ENCODE peak calls at places on chromosomes 2 and 18, in five cellular contexts. N, L, M, P and H are unnamed samples.

GRCh38 chr18:23433360-23433759 is 19.7 kb upstream of the RIOK3 start:
- DNase-seq in L (no peak), N (peak; percentile 48), M (no peak), P (peak; percentile 36), H (no peak)

GRCh38 chr2:134127496-134127895 is 126.4 kb upstream of the MGAT5 start:
- DNase-seq in L (no peak), P (no peak), N (no peak), M (no peak), H (no peak)

GRCh38 chr2:237336131-237336530 is 77.8 kb downstream of the COL6A3 start:
- DNase-seq in N (no peak), M (no peak), L (no peak), P (no peak), H (no peak)

GRCh38 chr2:26898480-26899058 is 50.6 kb downstream of the DPYSL5 start:
- DNase-seq in P (no peak), N (no peak), L (no peak), M (no peak), H (no peak)

GRCh38 chr18:28115149-28115550 is 61.8 kb downstream of the CDH2 start:
- DNase-seq in P (no peak), L (no peak), M (no peak), N (no peak), H (no peak)

GRCh38 chr18:5851998-5852397 is 43.3 kb downstream of the TMEM200C start:
- DNase-seq in M (no peak), L (no peak), N (no peak), P (no peak), H (no peak)

GRCh38 chr2:165864353-165864752 is 70.3 kb upstream of the GALNT3 start:
- DNase-seq in N (no peak), M (no peak), L (no peak), P (no peak), H (no peak)

GRCh38 chr2:196808281-196808680 is 874 bp downstream of the C2orf66 start:
- DNase-seq in L (no peak), M (no peak), P (no peak), N (no peak), H (no peak)

GRCh38 chr2:172091626-172092566 is 6.6 kb downstream of the DLX1 start:
- DNase-seq in M (no peak), P (no peak), N (no peak), L (no peak), H (no peak)

GRCh38 chr2:218746470-218746795 is 35.5 kb upstream of the CYP27A1 start:
- DNase-seq in N (no peak), M (no peak), L (no peak), P (no peak), H (no peak)

GRCh38 chr2:76678358-76679024 is 843.7 kb downstream of the LRRTM4 start:
- DNase-seq in N (no peak), M (no peak), L (no peak), P (no peak), H (no peak)

GRCh38 chr2:45950606-45951005 is 299.1 kb downstream of the PRKCE start:
- DNase-seq in P (no peak), L (no peak), M (no peak), N (no peak), H (no peak)

GRCh38 chr2:172736419-172737174 is 952 bp downstream of the RAPGEF4 start:
- DNase-seq in P (no peak), L (no peak), N (no peak), M (no peak), H (no peak)

GRCh38 chr18:25862881-25863600 is 227.4 kb downstream of the SS18 start:
- DNase-seq in N (no peak), M (no peak), L (no peak), P (no peak), H (no peak)

GRCh38 chr2:129769402-129769991 is 210.0 kb upstream of the RAB6C start:
- DNase-seq in N (no peak), L (no peak), P (no peak), M (no peak), H (no peak)

GRCh38 chr18:60471652-60472051 is 99.1 kb upstream of the MC4R start:
- DNase-seq in L (no peak), N (no peak), M (no peak), P (no peak), H (no peak)

GRCh38 chr2:84946204-84947009 is 24.6 kb upstream of the KCMF1 start:
- DNase-seq in L (no peak), N (no peak), P (peak; percentile 57), M (no peak), H (no peak)

GRCh38 chr18:7789853-7790552 is 222.9 kb downstream of the PTPRM start:
- DNase-seq in L (no peak), M (no peak), N (no peak), P (peak; percentile 33), H (no peak)

GRCh38 chr2:28009732-28010131 is 119.2 kb downstream of the BABAM2 start:
- DNase-seq in L (no peak), P (no peak), M (peak; percentile 30), N (peak; percentile 27), H (no peak)

GRCh38 chr2:44774826-44775492 is 166.5 kb upstream of the SIX3 start:
- DNase-seq in L (no peak), P (no peak), M (no peak), N (no peak), H (no peak)

GRCh38 chr2:230872151-230872967 is 7.6 kb downstream of the ITM2C start:
- DNase-seq in L (no peak), P (peak; percentile 17), N (no peak), M (no peak), H (no peak)

GRCh38 chr18:63844254-63844653 is 43.3 kb upstream of the SERPINB2 start:
- DNase-seq in N (no peak), P (no peak), L (no peak), M (no peak), H (no peak)

GRCh38 chr2:215002500-215002899 is 135.9 kb downstream of the ABCA12 start:
- DNase-seq in N (no peak), P (no peak), L (no peak), M (no peak), H (no peak)

GRCh38 chr2:88636026-88636425 is 8.8 kb upstream of the EIF2AK3 start:
- DNase-seq in L (no peak), P (no peak), N (no peak), M (no peak), H (no peak)

GRCh38 chr2:19140463-19141208 is 217.8 kb downstream of the OSR1 start:
- DNase-seq in M (no peak), N (no peak), P (no peak), L (no peak), H (no peak)

GRCh38 chr18:31325051-31325450 is 7.1 kb downstream of the DSG1 start:
- DNase-seq in N (peak; percentile 18), M (no peak), P (no peak), L (no peak), H (no peak)

DNA sequence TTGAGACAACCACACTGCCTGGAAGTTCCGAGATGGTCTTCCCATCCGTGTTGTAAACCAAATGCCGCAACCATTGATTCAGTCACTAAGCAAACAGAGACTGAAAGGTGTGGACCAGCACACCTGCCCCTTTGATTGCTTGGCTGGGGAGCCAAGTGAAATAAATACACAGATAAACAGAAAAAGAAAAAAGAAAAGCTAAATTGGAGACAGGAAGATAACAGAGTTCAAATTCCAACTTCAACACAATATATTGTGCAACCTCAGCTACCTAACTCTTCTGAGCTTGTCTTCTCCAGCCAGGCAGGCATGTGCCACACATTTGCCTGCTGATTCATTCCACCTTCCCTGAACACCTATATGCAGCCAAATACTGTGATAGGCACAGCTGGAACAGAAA is 110.9 kb downstream of the PID1 start:
- DNase-seq in P (peak; percentile 38), M (no peak), L (no peak), N (no peak), H (peak; percentile 68)
- H3K27ac ChIP-seq in P (peak overlapping the region; percentile 42), M (no peak overlapping the region), L (no peak overlapping the region), N (no peak overlapping the region), H (peak overlapping the region; percentile 50)

DNA sequence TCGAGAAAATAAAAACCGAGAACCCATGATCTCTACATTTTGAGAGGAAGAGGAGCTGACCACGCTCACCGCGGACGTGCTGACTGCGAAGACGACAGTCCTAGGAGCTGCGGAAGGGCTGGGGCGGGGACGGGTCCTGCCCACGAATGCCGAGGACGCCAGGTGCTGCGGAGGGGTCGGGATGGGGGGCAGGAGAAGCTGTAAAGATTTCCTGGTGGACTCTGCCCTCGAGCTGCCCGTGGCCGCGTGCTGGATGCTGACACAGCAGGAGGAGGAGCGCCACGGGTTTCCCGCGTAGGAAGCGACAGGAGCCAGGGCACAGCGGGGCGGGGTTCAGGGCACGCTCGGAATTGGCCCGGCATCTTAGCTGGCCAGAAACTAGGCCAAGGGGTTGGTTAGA is 22.2 kb downstream of the ZSCAN30 start:
- DNase-seq in L (peak; percentile 32), P (no peak), M (peak; percentile 33), N (peak; percentile 23), H (peak; percentile 35)
- H3K27ac ChIP-seq in L (no peak overlapping the region), P (peak overlapping the region; percentile 81), M (peak overlapping the region; percentile 90), N (peak overlapping the region; percentile 88), H (peak overlapping the region; percentile 72)

GRCh38 chr18:54148151-54148550 is 76.3 kb downstream of the MBD2 start:
- DNase-seq in P (no peak), N (no peak), L (no peak), M (no peak), H (no peak)
- H3K27ac ChIP-seq in P (peak overlapping the region; percentile 54), N (no peak overlapping the region), L (no peak overlapping the region), M (no peak overlapping the region), H (no peak overlapping the region)

DNA sequence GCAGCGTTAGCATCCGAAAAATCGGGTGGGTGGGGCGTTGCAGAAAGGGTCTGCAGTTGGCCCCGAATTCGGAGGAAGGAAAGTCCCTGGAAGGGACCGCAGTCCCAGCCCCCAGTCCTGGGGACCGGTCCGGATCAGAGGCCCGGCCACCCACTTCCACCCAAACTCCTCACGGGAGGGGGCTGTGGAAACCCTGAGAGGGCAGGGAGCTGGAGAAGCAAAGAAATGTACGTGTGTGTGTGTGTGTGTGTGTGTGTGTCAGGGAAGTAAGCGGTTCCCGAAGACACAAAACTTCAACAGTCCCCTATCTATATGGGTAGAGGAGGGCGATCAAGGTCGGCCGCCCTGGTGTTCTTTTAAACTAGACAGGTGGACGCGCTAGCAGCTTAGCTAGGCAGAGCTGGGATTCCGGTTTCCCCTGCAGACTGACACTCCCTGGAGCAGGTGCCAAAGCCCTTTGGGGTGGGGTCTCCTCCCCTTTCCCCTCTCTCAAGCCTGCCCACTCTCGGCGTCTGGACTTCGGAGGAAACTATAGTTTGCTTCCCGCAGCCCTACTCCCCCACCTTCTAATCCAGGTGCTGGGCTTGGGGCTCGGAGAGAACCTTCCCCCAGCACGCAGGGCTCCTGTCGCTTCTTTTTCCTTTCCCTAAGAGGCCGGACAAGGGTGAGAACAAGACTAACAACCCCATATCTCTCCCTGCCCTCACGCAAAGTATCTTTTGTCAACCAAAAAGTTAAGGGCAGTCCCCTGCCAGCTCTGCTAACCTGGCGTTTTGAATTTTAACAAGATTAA is 4.8 kb upstream of the ONECUT2 start:
- DNase-seq in L (no peak), M (no peak), P (no peak), N (no peak), H (no peak)
- H3K27ac ChIP-seq in L (no peak overlapping the region), M (no peak overlapping the region), P (no peak overlapping the region), N (no peak overlapping the region), H (no peak overlapping the region)

GRCh38 chr2:188786368-188786781 is 187.8 kb upstream of the COL3A1 start:
- DNase-seq in P (no peak), N (no peak), L (peak; percentile 34), M (no peak), H (no peak)
- H3K27ac ChIP-seq in P (peak overlapping the region; percentile 74), N (peak overlapping the region; percentile 85), L (no peak overlapping the region), M (peak overlapping the region; percentile 71), H (no peak overlapping the region)